ENCODE peak calls at places on chromosomes 4 and X, in seven cellular contexts. One of them, this sample, is unnamed. For H3K36me3, the result is how much of the 10 kb centered on the place peaks cover.

GRCh38 chrX:1589356-1590130 is 1.9 kb upstream of the AKAP17A start:
- DNase-seq in stomach: no peak
- DNase-seq in esophagus muscularis mucosa: peak
- DNase-seq in tibial nerve: no peak
- DNase-seq in ovary: no peak
- DNase-seq in sigmoid colon: no peak
- DNase-seq in suprapubic skin: no peak
- DNase-seq in this sample: no peak

GRCh38 chr4:154503598-154503997 is 12.0 kb upstream of the DCHS2 start:
- DNase-seq in tibial nerve: no peak
- DNase-seq in stomach: no peak
- DNase-seq in esophagus muscularis mucosa: no peak
- DNase-seq in suprapubic skin: no peak
- DNase-seq in sigmoid colon: no peak
- DNase-seq in ovary: no peak
- DNase-seq in this sample: no peak

GRCh38 chrX:116009871-116010710 is 160.5 kb upstream of the AGTR2 start:
- DNase-seq in tibial nerve: no peak
- DNase-seq in sigmoid colon: no peak
- DNase-seq in ovary: peak
- DNase-seq in stomach: no peak
- DNase-seq in suprapubic skin: no peak
- DNase-seq in esophagus muscularis mucosa: no peak
- DNase-seq in this sample: peak

GRCh38 chrX:28303486-28303885 is 283.8 kb upstream of the IL1RAPL1 start:
- DNase-seq in tibial nerve: no peak
- DNase-seq in sigmoid colon: no peak
- DNase-seq in esophagus muscularis mucosa: no peak
- DNase-seq in stomach: no peak
- DNase-seq in suprapubic skin: no peak
- DNase-seq in ovary: no peak
- DNase-seq in this sample: no peak

GRCh38 chrX:18899796-18900380 is 84.0 kb downstream of the PHKA2 start:
- DNase-seq in tibial nerve: no peak
- DNase-seq in stomach: no peak
- DNase-seq in suprapubic skin: no peak
- DNase-seq in sigmoid colon: no peak
- DNase-seq in esophagus muscularis mucosa: no peak
- DNase-seq in ovary: no peak
- DNase-seq in this sample: no peak

GRCh38 chrX:102077426-102077825 is 48.1 kb upstream of the TCEAL2 start:
- DNase-seq in stomach: no peak
- DNase-seq in esophagus muscularis mucosa: no peak
- DNase-seq in suprapubic skin: no peak
- DNase-seq in sigmoid colon: no peak
- DNase-seq in tibial nerve: no peak
- DNase-seq in ovary: no peak
- DNase-seq in this sample: no peak

GRCh38 chrX:21735038-21735752 is 22.7 kb downstream of the SMPX start:
- DNase-seq in esophagus muscularis mucosa: no peak
- DNase-seq in ovary: no peak
- DNase-seq in suprapubic skin: no peak
- DNase-seq in stomach: no peak
- DNase-seq in tibial nerve: no peak
- DNase-seq in sigmoid colon: no peak
- DNase-seq in this sample: no peak

GRCh38 chr4:186366326-186366725 is 100.3 kb downstream of the F11 start:
- DNase-seq in sigmoid colon: no peak
- DNase-seq in suprapubic skin: no peak
- DNase-seq in esophagus muscularis mucosa: no peak
- DNase-seq in stomach: no peak
- DNase-seq in ovary: no peak
- DNase-seq in tibial nerve: no peak
- DNase-seq in this sample: no peak

GRCh38 chr4:169238445-169238844 is 32.3 kb downstream of the SH3RF1 start:
- DNase-seq in esophagus muscularis mucosa: no peak
- DNase-seq in suprapubic skin: no peak
- DNase-seq in sigmoid colon: no peak
- DNase-seq in tibial nerve: no peak
- DNase-seq in ovary: no peak
- DNase-seq in stomach: no peak
- DNase-seq in this sample: no peak

GRCh38 chr4:86223472-86223871 is 136.4 kb downstream of the MAPK10 start:
- DNase-seq in suprapubic skin: no peak
- DNase-seq in stomach: no peak
- DNase-seq in sigmoid colon: no peak
- DNase-seq in ovary: no peak
- DNase-seq in tibial nerve: no peak
- DNase-seq in esophagus muscularis mucosa: no peak
- DNase-seq in this sample: no peak

DNA sequence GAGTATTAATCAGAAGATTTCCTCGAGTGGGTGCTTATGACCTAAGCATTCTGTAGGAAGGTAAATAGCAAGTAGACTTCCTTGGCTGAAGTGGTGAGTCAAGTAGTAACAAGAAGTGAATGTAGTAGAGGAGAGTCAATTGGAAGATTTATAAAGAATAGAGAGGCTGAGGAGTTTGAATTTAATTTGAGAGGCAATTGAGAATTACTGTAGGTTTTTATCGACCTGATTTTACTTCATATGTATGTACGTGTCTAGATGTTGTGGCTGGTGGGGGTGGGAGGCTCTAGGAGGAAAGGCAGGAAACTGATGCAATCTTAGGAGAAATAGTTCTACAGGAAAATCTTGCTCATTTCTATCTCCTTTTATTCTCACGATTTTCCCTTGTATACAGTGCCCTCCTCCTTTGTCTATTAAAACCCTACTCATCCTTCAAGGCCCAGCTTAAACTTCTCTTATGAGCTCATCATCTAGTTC is 8.7 kb downstream of the OGT start:
- DNase-seq in sigmoid colon: no peak
- DNase-seq in suprapubic skin: no peak
- DNase-seq in ovary: no peak
- DNase-seq in stomach: no peak
- DNase-seq in tibial nerve: no peak
- DNase-seq in esophagus muscularis mucosa: no peak
- DNase-seq in this sample: no peak
- H3K36me3 ChIP-seq in sigmoid colon: under half
- H3K36me3 ChIP-seq in suprapubic skin: under half
- H3K36me3 ChIP-seq in ovary: under half
- H3K36me3 ChIP-seq in stomach: under half
- H3K36me3 ChIP-seq in tibial nerve: under half
- H3K36me3 ChIP-seq in esophagus muscularis mucosa: under half
- H3K36me3 ChIP-seq in this sample: under half

GRCh38 chr4:181821039-181822004 is 421.9 kb upstream of the TENM3 start:
- DNase-seq in sigmoid colon: no peak
- DNase-seq in suprapubic skin: no peak
- DNase-seq in esophagus muscularis mucosa: no peak
- DNase-seq in ovary: no peak
- DNase-seq in tibial nerve: no peak
- DNase-seq in stomach: no peak
- DNase-seq in this sample: no peak

GRCh38 chr4:181820518-181820917 is 422.7 kb upstream of the TENM3 start:
- DNase-seq in ovary: no peak
- DNase-seq in suprapubic skin: no peak
- DNase-seq in sigmoid colon: no peak
- DNase-seq in stomach: no peak
- DNase-seq in esophagus muscularis mucosa: no peak
- DNase-seq in tibial nerve: no peak
- DNase-seq in this sample: no peak

GRCh38 chr4:181823645-181824044 is 419.6 kb upstream of the TENM3 start:
- DNase-seq in ovary: no peak
- DNase-seq in sigmoid colon: no peak
- DNase-seq in suprapubic skin: no peak
- DNase-seq in esophagus muscularis mucosa: no peak
- DNase-seq in stomach: no peak
- DNase-seq in tibial nerve: no peak
- DNase-seq in this sample: no peak

GRCh38 chr4:181823183-181823582 is 420.0 kb upstream of the TENM3 start:
- DNase-seq in suprapubic skin: no peak
- DNase-seq in tibial nerve: no peak
- DNase-seq in esophagus muscularis mucosa: no peak
- DNase-seq in ovary: no peak
- DNase-seq in stomach: no peak
- DNase-seq in sigmoid colon: no peak
- DNase-seq in this sample: no peak

DNA sequence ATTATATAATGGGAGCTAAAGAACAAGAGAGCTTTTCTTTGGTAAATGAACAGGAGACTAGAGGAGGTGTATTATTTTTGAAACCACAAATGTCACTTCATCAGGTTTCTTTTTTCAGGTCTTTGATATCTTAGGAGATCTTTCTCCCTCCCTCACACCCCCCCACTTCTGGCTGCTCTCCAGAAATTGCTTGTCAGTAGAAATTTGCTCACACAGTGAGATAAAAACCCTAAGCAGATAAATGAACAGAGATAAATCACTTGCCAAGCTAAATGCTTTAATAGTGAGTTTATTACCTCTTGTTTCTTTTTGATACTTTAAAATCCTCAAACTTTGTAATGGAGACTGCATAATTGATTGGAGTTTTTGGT is 421.2 kb upstream of the TENM3 start:
- DNase-seq in stomach: no peak
- DNase-seq in ovary: no peak
- DNase-seq in suprapubic skin: no peak
- DNase-seq in tibial nerve: no peak
- DNase-seq in sigmoid colon: no peak
- DNase-seq in esophagus muscularis mucosa: no peak
- DNase-seq in this sample: no peak
- TF ChIP-seq EP300 in stomach: no peak
- TF ChIP-seq EP300 in ovary: no peak
- TF ChIP-seq EP300 in suprapubic skin: no peak
- TF ChIP-seq EP300 in tibial nerve: no peak
- TF ChIP-seq EP300 in sigmoid colon: no peak
- TF ChIP-seq EP300 in esophagus muscularis mucosa: no peak
- TF ChIP-seq EP300 in this sample: no peak

GRCh38 chr4:3043272-3044020 is 30.9 kb downstream of the HTT-AS start:
- DNase-seq in esophagus muscularis mucosa: no peak
- DNase-seq in sigmoid colon: no peak
- DNase-seq in ovary: no peak
- DNase-seq in stomach: no peak
- DNase-seq in suprapubic skin: no peak
- DNase-seq in tibial nerve: no peak
- DNase-seq in this sample: no peak

GRCh38 chr4:3042226-3042625 is 32.1 kb downstream of the HTT-AS start:
- DNase-seq in suprapubic skin: no peak
- DNase-seq in stomach: no peak
- DNase-seq in esophagus muscularis mucosa: no peak
- DNase-seq in ovary: no peak
- DNase-seq in tibial nerve: no peak
- DNase-seq in sigmoid colon: no peak
- DNase-seq in this sample: no peak

GRCh38 chr4:3040447-3041191 is 33.7 kb downstream of the HTT-AS start:
- DNase-seq in esophagus muscularis mucosa: no peak
- DNase-seq in suprapubic skin: peak
- DNase-seq in stomach: no peak
- DNase-seq in ovary: no peak
- DNase-seq in tibial nerve: no peak
- DNase-seq in sigmoid colon: no peak
- DNase-seq in this sample: no peak

GRCh38 chr4:3039706-3040366 is 34.5 kb downstream of the HTT-AS start:
- DNase-seq in esophagus muscularis mucosa: no peak
- DNase-seq in suprapubic skin: no peak
- DNase-seq in tibial nerve: no peak
- DNase-seq in ovary: no peak
- DNase-seq in stomach: no peak
- DNase-seq in sigmoid colon: no peak
- DNase-seq in this sample: no peak

GRCh38 chr4:3041192-3042142 is 32.9 kb downstream of the HTT-AS start:
- DNase-seq in ovary: peak
- DNase-seq in tibial nerve: peak
- DNase-seq in stomach: peak
- DNase-seq in sigmoid colon: peak
- DNase-seq in esophagus muscularis mucosa: no peak
- DNase-seq in suprapubic skin: no peak
- DNase-seq in this sample: peak
- TF ChIP-seq POLR2A in ovary: no peak
- TF ChIP-seq POLR2A in tibial nerve: no peak
- TF ChIP-seq POLR2A in stomach: no peak
- TF ChIP-seq POLR2A in sigmoid colon: no peak
- TF ChIP-seq POLR2A in esophagus muscularis mucosa: no peak
- TF ChIP-seq POLR2A in suprapubic skin: no peak
- TF ChIP-seq POLR2A in this sample: peak

GRCh38 chr4:7000421-7001176 is 42.6 kb upstream of the TADA2B start:
- DNase-seq in suprapubic skin: no peak
- DNase-seq in stomach: no peak
- DNase-seq in ovary: no peak
- DNase-seq in tibial nerve: no peak
- DNase-seq in sigmoid colon: peak
- DNase-seq in esophagus muscularis mucosa: no peak
- DNase-seq in this sample: no peak
- H3K36me3 ChIP-seq in suprapubic skin: half or more
- H3K36me3 ChIP-seq in stomach: half or more
- H3K36me3 ChIP-seq in ovary: under half
- H3K36me3 ChIP-seq in tibial nerve: under half
- H3K36me3 ChIP-seq in sigmoid colon: half or more
- H3K36me3 ChIP-seq in esophagus muscularis mucosa: half or more
- H3K36me3 ChIP-seq in this sample: under half

DNA sequence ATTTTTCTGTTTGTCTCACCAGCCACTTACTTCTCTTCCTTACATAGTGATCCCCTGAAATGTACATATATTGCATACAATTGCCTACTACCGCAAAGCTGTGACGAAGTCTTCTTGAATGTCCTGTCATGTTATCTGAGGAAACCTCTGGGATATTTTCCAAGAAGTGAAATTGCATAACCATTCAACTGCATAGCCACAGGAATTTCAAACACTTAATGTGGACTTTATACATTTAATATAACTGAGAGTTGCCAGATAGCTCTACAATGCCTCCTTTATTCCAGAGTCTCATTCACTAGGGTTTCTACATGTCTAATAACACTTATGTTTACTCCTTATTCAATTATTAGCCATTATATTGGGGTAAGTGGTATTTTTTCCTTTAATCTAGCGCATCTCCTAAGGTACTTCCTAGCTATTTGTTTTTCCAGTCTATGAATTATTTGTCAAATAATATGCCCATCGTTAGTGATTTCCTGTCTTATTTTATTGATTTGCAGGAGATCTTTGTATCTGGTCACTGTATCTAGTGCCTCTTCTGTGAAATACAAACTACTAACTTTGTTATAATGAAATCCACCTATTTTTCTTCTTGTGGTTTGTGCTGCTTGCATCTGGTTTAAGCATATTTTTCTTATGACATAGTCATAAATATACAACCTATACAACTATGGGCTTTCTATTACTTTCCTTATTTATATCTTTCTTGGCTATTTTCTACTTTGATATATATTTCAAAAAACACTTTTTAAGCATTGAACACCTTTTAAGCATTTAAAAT is 69.2 kb upstream of the GRID2 start:
- DNase-seq in esophagus muscularis mucosa: no peak
- DNase-seq in tibial nerve: no peak
- DNase-seq in stomach: no peak
- DNase-seq in sigmoid colon: no peak
- DNase-seq in suprapubic skin: no peak
- DNase-seq in ovary: no peak
- DNase-seq in this sample: no peak
- TF ChIP-seq EP300 in esophagus muscularis mucosa: no peak
- TF ChIP-seq EP300 in tibial nerve: no peak
- TF ChIP-seq EP300 in stomach: no peak
- TF ChIP-seq EP300 in sigmoid colon: no peak
- TF ChIP-seq EP300 in suprapubic skin: no peak
- TF ChIP-seq EP300 in ovary: no peak
- TF ChIP-seq EP300 in this sample: no peak

This sample was measured in transverse colon.